ENCODE peak calls at places on chromosome 12, in seven cellular contexts. One of them, this sample, is unnamed.

GRCh38 chr12:90076851-90077319 is 368.2 kb upstream of the ATP2B1 start:
- DNase-seq in trophoblast cell: no peak
- DNase-seq in A549: no peak
- DNase-seq in CD4-positive, alpha-beta memory T cell: no peak
- DNase-seq in fibroblast of lung: no peak
- DNase-seq in cardiac muscle cell: no peak
- DNase-seq in uterus: no peak
- DNase-seq in this sample: no peak

GRCh38 chr12:110001596-110001995 is 2.4 kb downstream of the ANKRD13A start:
- DNase-seq in trophoblast cell: peak; percentile 84
- DNase-seq in A549: no peak
- DNase-seq in CD4-positive, alpha-beta memory T cell: no peak
- DNase-seq in fibroblast of lung: peak; percentile 96
- DNase-seq in cardiac muscle cell: no peak
- DNase-seq in uterus: no peak
- DNase-seq in this sample: no peak

GRCh38 chr12:8692573-8692972 is 5.2 kb upstream of the RIMKLB start:
- DNase-seq in trophoblast cell: no peak
- DNase-seq in A549: no peak
- DNase-seq in CD4-positive, alpha-beta memory T cell: no peak
- DNase-seq in fibroblast of lung: peak; percentile 74
- DNase-seq in cardiac muscle cell: peak; percentile 71
- DNase-seq in uterus: peak; percentile 54
- DNase-seq in this sample: no peak

GRCh38 chr12:57609781-57610552 is 1.3 kb upstream of the ARHGEF25 start:
- DNase-seq in trophoblast cell: no peak
- DNase-seq in A549: no peak
- DNase-seq in CD4-positive, alpha-beta memory T cell: no peak
- DNase-seq in fibroblast of lung: no peak
- DNase-seq in cardiac muscle cell: no peak
- DNase-seq in uterus: peak; percentile 69
- DNase-seq in this sample: no peak

GRCh38 chr12:106115450-106115849 is 23.3 kb downstream of the NUAK1 start:
- DNase-seq in trophoblast cell: no peak
- DNase-seq in A549: no peak
- DNase-seq in CD4-positive, alpha-beta memory T cell: no peak
- DNase-seq in fibroblast of lung: peak; percentile 71
- DNase-seq in cardiac muscle cell: peak; percentile 33
- DNase-seq in uterus: peak; percentile 18
- DNase-seq in this sample: no peak

GRCh38 chr12:107684990-107685359 is 624 bp upstream of the PWP1 start:
- DNase-seq in trophoblast cell: peak; percentile 4
- DNase-seq in A549: peak; percentile 43
- DNase-seq in CD4-positive, alpha-beta memory T cell: peak; percentile 11
- DNase-seq in fibroblast of lung: peak; percentile 26
- DNase-seq in cardiac muscle cell: peak; percentile 46
- DNase-seq in uterus: no peak
- DNase-seq in this sample: no peak

GRCh38 chr12:95212576-95212975 is 4.7 kb downstream of the FGD6 start:
- DNase-seq in trophoblast cell: no peak
- DNase-seq in A549: no peak
- DNase-seq in CD4-positive, alpha-beta memory T cell: no peak
- DNase-seq in fibroblast of lung: peak; percentile 48
- DNase-seq in cardiac muscle cell: peak; percentile 37
- DNase-seq in uterus: no peak
- DNase-seq in this sample: no peak

GRCh38 chr12:129193263-129193871 is 340.1 kb downstream of the GLT1D1 start:
- DNase-seq in trophoblast cell: no peak
- DNase-seq in A549: peak; percentile 9
- DNase-seq in CD4-positive, alpha-beta memory T cell: no peak
- DNase-seq in fibroblast of lung: no peak
- DNase-seq in cardiac muscle cell: no peak
- DNase-seq in uterus: no peak
- DNase-seq in this sample: no peak

GRCh38 chr12:4763549-4763948 is 43.3 kb downstream of the GALNT8 start:
- DNase-seq in trophoblast cell: no peak
- DNase-seq in A549: peak; percentile 31
- DNase-seq in CD4-positive, alpha-beta memory T cell: no peak
- DNase-seq in fibroblast of lung: no peak
- DNase-seq in cardiac muscle cell: peak; percentile 22
- DNase-seq in uterus: peak; percentile 75
- DNase-seq in this sample: no peak

GRCh38 chr12:14998941-14999340 is 26.1 kb downstream of the PDE6H start:
- DNase-seq in trophoblast cell: no peak
- DNase-seq in A549: no peak
- DNase-seq in CD4-positive, alpha-beta memory T cell: no peak
- DNase-seq in fibroblast of lung: peak; percentile 28
- DNase-seq in cardiac muscle cell: no peak
- DNase-seq in uterus: peak; percentile 35
- DNase-seq in this sample: no peak

GRCh38 chr12:64036414-64036813 is 185.7 kb downstream of the KICS2 start:
- DNase-seq in trophoblast cell: no peak
- DNase-seq in A549: no peak
- DNase-seq in CD4-positive, alpha-beta memory T cell: no peak
- DNase-seq in fibroblast of lung: peak; percentile 83
- DNase-seq in cardiac muscle cell: no peak
- DNase-seq in uterus: no peak
- DNase-seq in this sample: no peak

GRCh38 chr12:120394483-120395367 is 25.8 kb upstream of the MSI1 start:
- DNase-seq in trophoblast cell: peak; percentile 73
- DNase-seq in A549: no peak
- DNase-seq in CD4-positive, alpha-beta memory T cell: no peak
- DNase-seq in fibroblast of lung: no peak
- DNase-seq in cardiac muscle cell: no peak
- DNase-seq in uterus: no peak
- DNase-seq in this sample: no peak

GRCh38 chr12:632102-632696 is 31.0 kb downstream of the NINJ2 start:
- DNase-seq in trophoblast cell: peak; percentile 81
- DNase-seq in A549: peak; percentile 89
- DNase-seq in CD4-positive, alpha-beta memory T cell: no peak
- DNase-seq in fibroblast of lung: peak; percentile 99
- DNase-seq in cardiac muscle cell: peak; percentile 80
- DNase-seq in uterus: no peak
- DNase-seq in this sample: no peak

GRCh38 chr12:56661560-56661959 is 15.8 kb upstream of the ATP5F1B start:
- DNase-seq in trophoblast cell: no peak
- DNase-seq in A549: no peak
- DNase-seq in CD4-positive, alpha-beta memory T cell: no peak
- DNase-seq in fibroblast of lung: no peak
- DNase-seq in cardiac muscle cell: no peak
- DNase-seq in uterus: no peak
- DNase-seq in this sample: no peak

GRCh38 chr12:116820077-116820656 is 61.1 kb downstream of the HRK start:
- DNase-seq in trophoblast cell: no peak
- DNase-seq in A549: no peak
- DNase-seq in CD4-positive, alpha-beta memory T cell: no peak
- DNase-seq in fibroblast of lung: no peak
- DNase-seq in cardiac muscle cell: no peak
- DNase-seq in uterus: no peak
- DNase-seq in this sample: no peak

GRCh38 chr12:103623716-103624115 is 36.6 kb downstream of the STAB2 start:
- DNase-seq in trophoblast cell: peak; percentile 29
- DNase-seq in A549: no peak
- DNase-seq in CD4-positive, alpha-beta memory T cell: no peak
- DNase-seq in fibroblast of lung: no peak
- DNase-seq in cardiac muscle cell: no peak
- DNase-seq in uterus: no peak
- DNase-seq in this sample: no peak

GRCh38 chr12:67710582-67710981 is 62.0 kb downstream of the DYRK2 start:
- DNase-seq in trophoblast cell: no peak
- DNase-seq in A549: peak; percentile 9
- DNase-seq in CD4-positive, alpha-beta memory T cell: no peak
- DNase-seq in fibroblast of lung: peak; percentile 36
- DNase-seq in cardiac muscle cell: no peak
- DNase-seq in uterus: no peak
- DNase-seq in this sample: no peak

GRCh38 chr12:84247931-84248330 is 664.7 kb downstream of the SLC6A15 start:
- DNase-seq in trophoblast cell: no peak
- DNase-seq in A549: no peak
- DNase-seq in CD4-positive, alpha-beta memory T cell: no peak
- DNase-seq in fibroblast of lung: no peak
- DNase-seq in cardiac muscle cell: no peak
- DNase-seq in uterus: no peak
- DNase-seq in this sample: no peak

GRCh38 chr12:78088391-78088832 is 257.7 kb downstream of the NAV3 start:
- DNase-seq in trophoblast cell: no peak
- DNase-seq in A549: peak; percentile 1
- DNase-seq in CD4-positive, alpha-beta memory T cell: no peak
- DNase-seq in fibroblast of lung: no peak
- DNase-seq in cardiac muscle cell: peak; percentile 30
- DNase-seq in uterus: no peak
- DNase-seq in this sample: no peak

GRCh38 chr12:103880299-103881142 is 39.5 kb upstream of the NT5DC3 start:
- DNase-seq in trophoblast cell: no peak
- DNase-seq in A549: no peak
- DNase-seq in CD4-positive, alpha-beta memory T cell: no peak
- DNase-seq in fibroblast of lung: no peak
- DNase-seq in cardiac muscle cell: no peak
- DNase-seq in uterus: no peak
- DNase-seq in this sample: no peak

GRCh38 chr12:14896477-14897184 is 11.0 kb upstream of the MGP start:
- DNase-seq in trophoblast cell: peak; percentile 71
- DNase-seq in A549: no peak
- DNase-seq in CD4-positive, alpha-beta memory T cell: no peak
- DNase-seq in fibroblast of lung: peak; percentile 91
- DNase-seq in cardiac muscle cell: peak; percentile 93
- DNase-seq in uterus: no peak
- DNase-seq in this sample: no peak

GRCh38 chr12:127450822-127451221 is 816.1 kb upstream of the TMEM132C start:
- DNase-seq in trophoblast cell: no peak
- DNase-seq in A549: no peak
- DNase-seq in CD4-positive, alpha-beta memory T cell: no peak
- DNase-seq in fibroblast of lung: no peak
- DNase-seq in cardiac muscle cell: no peak
- DNase-seq in uterus: no peak
- DNase-seq in this sample: no peak
- H3K4me1 ChIP-seq in trophoblast cell: peaks cover 4% of the 10 kb centered on the region
- H3K4me1 ChIP-seq in A549: no peaks in the 10 kb centered on the region
- H3K4me1 ChIP-seq in CD4-positive, alpha-beta memory T cell: no peaks in the 10 kb centered on the region
- H3K4me1 ChIP-seq in fibroblast of lung: no peaks in the 10 kb centered on the region
- H3K4me1 ChIP-seq in cardiac muscle cell: no peaks in the 10 kb centered on the region
- H3K4me1 ChIP-seq in uterus: no peaks in the 10 kb centered on the region
- H3K4me1 ChIP-seq in this sample: no peaks in the 10 kb centered on the region

GRCh38 chr12:91620422-91620821 is 437.8 kb upstream of the DCN start:
- DNase-seq in trophoblast cell: no peak
- DNase-seq in A549: no peak
- DNase-seq in CD4-positive, alpha-beta memory T cell: no peak
- DNase-seq in fibroblast of lung: no peak
- DNase-seq in cardiac muscle cell: no peak
- DNase-seq in uterus: no peak
- DNase-seq in this sample: no peak

GRCh38 chr12:91616401-91616800 is 433.8 kb upstream of the DCN start:
- DNase-seq in trophoblast cell: no peak
- DNase-seq in A549: no peak
- DNase-seq in CD4-positive, alpha-beta memory T cell: no peak
- DNase-seq in fibroblast of lung: no peak
- DNase-seq in cardiac muscle cell: no peak
- DNase-seq in uterus: no peak
- DNase-seq in this sample: no peak

GRCh38 chr12:91617830-91618229 is 435.2 kb upstream of the DCN start:
- DNase-seq in trophoblast cell: no peak
- DNase-seq in A549: no peak
- DNase-seq in CD4-positive, alpha-beta memory T cell: no peak
- DNase-seq in fibroblast of lung: no peak
- DNase-seq in cardiac muscle cell: no peak
- DNase-seq in uterus: no peak
- DNase-seq in this sample: no peak

GRCh38 chr12:91620949-91621348 is 438.3 kb upstream of the DCN start:
- DNase-seq in trophoblast cell: no peak
- DNase-seq in A549: no peak
- DNase-seq in CD4-positive, alpha-beta memory T cell: no peak
- DNase-seq in fibroblast of lung: peak; percentile 12
- DNase-seq in cardiac muscle cell: peak; percentile 50
- DNase-seq in uterus: no peak
- DNase-seq in this sample: no peak

DNA sequence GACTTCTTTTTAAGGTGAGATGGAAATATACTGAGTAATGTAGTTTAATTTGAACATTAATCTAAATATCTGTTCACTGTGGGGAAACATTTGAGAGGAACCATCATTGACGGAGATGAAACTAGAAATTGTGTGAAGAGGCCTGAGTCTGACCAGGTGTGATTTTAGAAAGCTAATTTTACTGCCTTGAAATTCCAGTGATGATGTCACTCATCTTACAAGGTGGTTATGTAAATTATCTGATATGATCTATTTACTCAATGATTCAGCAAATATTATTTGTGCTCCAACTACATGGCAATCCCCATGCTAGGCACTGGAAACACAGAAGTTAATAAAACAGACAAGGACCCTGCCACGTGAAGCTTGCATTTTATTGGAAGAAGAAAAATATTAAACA is 435.7 kb upstream of the DCN start:
- DNase-seq in trophoblast cell: no peak
- DNase-seq in A549: no peak
- DNase-seq in CD4-positive, alpha-beta memory T cell: no peak
- DNase-seq in fibroblast of lung: no peak
- DNase-seq in cardiac muscle cell: no peak
- DNase-seq in uterus: no peak
- DNase-seq in this sample: no peak
- H3K27ac ChIP-seq in trophoblast cell: no peak overlapping the region
- H3K27ac ChIP-seq in A549: no peak overlapping the region
- H3K27ac ChIP-seq in CD4-positive, alpha-beta memory T cell: no peak overlapping the region
- H3K27ac ChIP-seq in fibroblast of lung: no peak overlapping the region
- H3K27ac ChIP-seq in cardiac muscle cell: no peak overlapping the region
- H3K27ac ChIP-seq in uterus: no peak overlapping the region
- H3K27ac ChIP-seq in this sample: no peak overlapping the region

DNA sequence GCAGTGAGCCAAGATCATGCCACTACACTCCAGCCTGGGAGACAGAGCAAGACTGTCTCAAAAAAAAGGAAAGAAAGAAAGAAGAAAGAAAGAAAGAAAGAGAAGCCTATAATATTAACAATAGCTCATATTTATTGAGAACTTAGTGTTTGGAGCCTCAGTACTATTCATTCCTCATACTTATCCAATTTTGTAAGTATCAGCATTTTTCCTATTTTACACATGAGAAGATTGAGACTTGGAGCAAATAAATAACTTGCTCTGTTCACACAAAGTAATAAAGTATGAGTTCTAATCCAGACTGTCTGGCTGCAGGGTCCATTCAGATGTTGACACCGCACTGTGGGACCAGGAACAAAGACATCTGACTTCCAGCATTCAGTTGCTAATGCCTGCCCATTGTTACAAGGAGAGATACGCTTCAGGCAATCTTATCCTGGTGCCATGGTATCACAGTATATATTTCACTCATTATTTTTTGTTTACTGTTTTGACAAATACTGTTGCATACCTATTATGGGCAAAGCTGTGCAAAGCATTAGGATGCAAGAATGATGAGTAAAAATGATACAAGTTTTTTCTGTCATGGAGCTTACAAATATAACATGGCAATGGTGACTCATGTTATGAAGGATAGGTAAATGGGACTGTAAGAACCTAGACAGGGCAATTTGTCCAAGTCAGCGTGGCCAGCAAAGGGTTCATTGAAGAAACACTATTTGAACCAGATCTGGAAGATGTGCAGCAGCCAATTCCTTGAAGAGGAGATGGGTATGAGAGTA is 21.4 kb upstream of the TMTC2 start:
- DNase-seq in trophoblast cell: no peak
- DNase-seq in A549: no peak
- DNase-seq in CD4-positive, alpha-beta memory T cell: no peak
- DNase-seq in fibroblast of lung: no peak
- DNase-seq in cardiac muscle cell: no peak
- DNase-seq in uterus: no peak
- DNase-seq in this sample: no peak
- H3K4me3 ChIP-seq in trophoblast cell: no peak overlapping the region
- H3K4me3 ChIP-seq in A549: no peak overlapping the region
- H3K4me3 ChIP-seq in CD4-positive, alpha-beta memory T cell: no peak overlapping the region
- H3K4me3 ChIP-seq in fibroblast of lung: no peak overlapping the region
- H3K4me3 ChIP-seq in cardiac muscle cell: no peak overlapping the region
- H3K4me3 ChIP-seq in uterus: no peak overlapping the region
- H3K4me3 ChIP-seq in this sample: no peak overlapping the region

GRCh38 chr12:124566181-124567034 is 1.0 kb downstream of the NCOR2 start:
- DNase-seq in trophoblast cell: peak; percentile 77
- DNase-seq in A549: peak; percentile 96
- DNase-seq in CD4-positive, alpha-beta memory T cell: peak; percentile 59
- DNase-seq in fibroblast of lung: peak; percentile 80
- DNase-seq in cardiac muscle cell: peak; percentile 78
- DNase-seq in uterus: peak; percentile 87
- DNase-seq in this sample: peak; percentile 56
- H3K4me1 ChIP-seq in trophoblast cell: peaks cover 30% of the 10 kb centered on the region
- H3K4me1 ChIP-seq in A549: peaks cover 33% of the 10 kb centered on the region
- H3K4me1 ChIP-seq in CD4-positive, alpha-beta memory T cell: peaks cover 38% of the 10 kb centered on the region
- H3K4me1 ChIP-seq in fibroblast of lung: peaks cover 24% of the 10 kb centered on the region
- H3K4me1 ChIP-seq in cardiac muscle cell: peaks cover 43% of the 10 kb centered on the region
- H3K4me1 ChIP-seq in uterus: no peaks in the 10 kb centered on the region
- H3K4me1 ChIP-seq in this sample: peaks cover 25% of the 10 kb centered on the region